ENCODE peak calls at places on chromosomes 13 and 19, in ten cellular contexts. W is naive thymus-derived CD4-positive, alpha-beta T cell; Z is breast epithelium; C is esophagus squamous epithelium; M is right cardiac atrium; S is right lobe of liver; I is left lung; V is IMR-90; X is adrenal gland; A is aorta. J is an unnamed sample.

GRCh38 chr13:91167706-91168459 is 179.6 kb upstream of the MIR17HG start:
- DNase-seq in W (no peak), Z (no peak), C (no peak), M (no peak), S (no peak), I (no peak), V (no peak), X (no peak), A (no peak), J (no peak)

GRCh38 chr13:38733146-38733545 is 46.3 kb downstream of the FREM2 start:
- DNase-seq in W (no peak), Z (no peak), C (no peak), M (no peak), S (no peak), I (no peak), V (no peak), X (no peak), A (no peak), J (no peak)

GRCh38 chr13:99307247-99307646 is at the start of gene GPR183:
- DNase-seq in W (peak; percentile 73), Z (no peak), C (no peak), M (no peak), S (no peak), I (no peak), V (peak; percentile 43), X (no peak), A (no peak), J (no peak)

GRCh38 chr19:41323023-41323422 is 13.1 kb downstream of the CCDC97 start:
- DNase-seq in W (no peak), Z (no peak), C (no peak), M (peak; percentile 87), S (peak; percentile 53), I (peak; percentile 65), V (peak; percentile 92), X (peak; percentile 57), A (no peak), J (no peak)

GRCh38 chr13:80342541-80343371 is 1.8 kb upstream of the SPRY2 start:
- DNase-seq in W (peak; percentile 33), Z (peak; percentile 69), C (no peak), M (peak; percentile 94), S (peak; percentile 91), I (peak; percentile 99), V (peak; percentile 66), X (peak; percentile 86), A (peak; percentile 87), J (peak; percentile 91)

GRCh38 chr13:95447766-95448165 is 104.8 kb upstream of the CLDN10 start:
- DNase-seq in W (no peak), Z (no peak), C (no peak), M (no peak), S (no peak), I (peak; percentile 49), V (no peak), X (no peak), A (no peak), J (no peak)

GRCh38 chr13:102700088-102701031 is 5.5 kb upstream of the METTL21C start:
- DNase-seq in W (no peak), Z (no peak), C (no peak), M (no peak), S (no peak), I (no peak), V (no peak), X (no peak), A (no peak), J (no peak)

GRCh38 chr19:43651758-43652545 is 12.3 kb upstream of the CADM4 start:
- DNase-seq in W (no peak), Z (peak; percentile 60), C (no peak), M (peak; percentile 67), S (peak; percentile 59), I (peak; percentile 9), V (peak; percentile 65), X (peak; percentile 79), A (no peak), J (no peak)

GRCh38 chr13:46687810-46688209 is 109.2 kb downstream of the ESD start:
- DNase-seq in W (no peak), Z (no peak), C (no peak), M (no peak), S (no peak), I (no peak), V (peak; percentile 46), X (no peak), A (no peak), J (no peak)

GRCh38 chr19:17296278-17296677 is 6.9 kb downstream of the ABHD8 start:
- DNase-seq in W (no peak), Z (no peak), C (no peak), M (no peak), S (no peak), I (no peak), V (peak; percentile 36), X (no peak), A (no peak), J (no peak)

GRCh38 chr19:17293605-17294004 is 9.6 kb downstream of the ABHD8 start:
- DNase-seq in W (no peak), Z (no peak), C (no peak), M (no peak), S (no peak), I (no peak), V (no peak), X (no peak), A (no peak), J (no peak)

GRCh38 chr19:17289489-17289888 is 7.8 kb downstream of the ANKLE1 start:
- DNase-seq in W (no peak), Z (no peak), C (no peak), M (peak; percentile 92), S (peak; percentile 65), I (peak; percentile 85), V (peak; percentile 90), X (peak; percentile 88), A (peak; percentile 84), J (no peak)

GRCh38 chr19:17294051-17294891 is 9.0 kb downstream of the ABHD8 start:
- DNase-seq in W (peak; percentile 27), Z (no peak), C (no peak), M (peak; percentile 77), S (peak; percentile 57), I (peak; percentile 83), V (no peak), X (peak; percentile 75), A (no peak), J (no peak)

DNA sequence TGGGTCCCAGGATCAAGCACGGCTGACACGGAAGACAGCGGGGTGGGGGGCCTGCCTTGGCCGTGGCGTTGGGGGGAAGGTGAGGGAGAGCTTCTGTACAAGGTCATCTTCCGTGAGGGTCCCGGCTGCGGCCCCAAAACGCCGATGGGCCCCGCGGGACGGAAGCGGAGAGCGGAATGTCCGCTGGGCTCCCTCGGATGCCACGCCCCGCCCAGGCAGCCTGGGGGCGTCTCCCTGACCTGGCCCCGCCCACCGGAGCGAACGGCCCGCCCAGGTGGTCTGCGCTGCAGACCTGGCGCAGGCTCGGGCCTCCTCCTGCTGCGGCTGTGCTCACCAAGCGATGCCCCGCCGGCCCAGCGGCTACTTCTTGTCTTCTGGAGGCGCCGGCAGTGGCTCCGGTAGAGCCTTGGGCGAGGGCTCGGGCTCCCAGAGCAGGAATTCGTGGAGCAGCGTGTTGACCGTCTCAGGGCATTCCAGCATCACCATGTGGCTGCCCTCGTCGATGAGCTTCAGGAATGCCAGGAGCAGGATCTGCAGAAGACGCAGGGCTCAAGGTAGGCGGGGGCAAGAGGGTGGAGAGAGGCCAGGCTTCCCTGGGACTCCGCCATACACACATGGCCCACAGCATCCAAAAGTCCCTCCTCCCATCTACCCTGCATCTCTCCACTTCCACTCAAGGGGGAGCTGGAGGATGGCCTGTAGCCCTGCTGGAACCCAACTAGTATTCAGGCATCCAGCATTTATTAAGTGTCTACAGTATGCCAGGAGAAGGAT is 10.7 kb downstream of the ABHD8 start:
- DNase-seq in W (peak; percentile 71), Z (peak; percentile 79), C (no peak), M (peak; percentile 92), S (peak; percentile 61), I (peak; percentile 94), V (peak; percentile 82), X (peak; percentile 78), A (peak; percentile 85), J (peak; percentile 78)
- H3K27ac ChIP-seq in W (peak overlapping the region; percentile 55), Z (peak overlapping the region; percentile 79), C (peak overlapping the region; percentile 68), M (peak overlapping the region; percentile 11), S (no peak overlapping the region), I (no peak overlapping the region), V (peak overlapping the region; percentile 93), X (peak overlapping the region; percentile 33), A (peak overlapping the region; percentile 18), J (peak overlapping the region; percentile 78)

GRCh38 chr13:114313061-114313860 is 1.0 kb upstream of the CHAMP1 start:
- DNase-seq in W (no peak), Z (no peak), C (no peak), M (peak; percentile 64), S (no peak), I (no peak), V (peak; percentile 51), X (peak; percentile 33), A (no peak), J (no peak)
- H3K4me1 ChIP-seq in W (peaks cover 16% of the 10 kb centered on the region), Z (no peaks in the 10 kb centered on the region), C (peaks cover 32% of the 10 kb centered on the region), M (peaks cover under 1% of the 10 kb centered on the region), S (no peaks in the 10 kb centered on the region), I (peaks cover 9% of the 10 kb centered on the region), V (peaks cover 13% of the 10 kb centered on the region), X (peaks cover 15% of the 10 kb centered on the region), A (no peaks in the 10 kb centered on the region), J (peaks cover 31% of the 10 kb centered on the region)

GRCh38 chr19:57800696-57801095 is 14.0 kb downstream of the ZNF552 start:
- DNase-seq in W (no peak), Z (no peak), C (no peak), M (no peak), S (no peak), I (no peak), V (no peak), X (no peak), A (no peak), J (no peak)

GRCh38 chr19:57803594-57804325 is 11.0 kb downstream of the ZNF552 start:
- DNase-seq in W (no peak), Z (no peak), C (no peak), M (peak; percentile 65), S (peak; percentile 65), I (no peak), V (peak; percentile 79), X (peak; percentile 44), A (peak; percentile 64), J (no peak)

GRCh38 chr19:57807541-57807940 is 7.2 kb downstream of the ZNF552 start:
- DNase-seq in W (no peak), Z (no peak), C (no peak), M (no peak), S (peak; percentile 52), I (no peak), V (no peak), X (no peak), A (no peak), J (no peak)

GRCh38 chr19:57802269-57802668 is 12.4 kb downstream of the ZNF552 start:
- DNase-seq in W (no peak), Z (no peak), C (no peak), M (no peak), S (no peak), I (no peak), V (no peak), X (no peak), A (no peak), J (no peak)

DNA sequence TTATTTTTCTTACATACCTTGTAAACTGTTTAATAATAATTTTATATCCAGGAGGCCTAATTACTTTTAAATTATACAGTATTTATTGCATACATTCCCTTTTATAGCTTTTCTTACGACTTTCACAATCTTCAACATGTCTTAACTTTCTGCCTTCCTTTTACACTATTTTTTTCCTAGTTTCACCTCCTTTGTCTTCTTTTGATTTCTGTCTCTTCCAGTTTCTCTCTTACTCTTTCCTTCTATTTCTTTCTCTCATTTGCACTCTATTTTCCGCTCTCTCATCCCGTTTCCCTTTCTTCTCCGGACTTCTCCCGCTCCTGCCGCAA is 11.5 kb downstream of the ZNF552 start:
- DNase-seq in W (no peak), Z (no peak), C (no peak), M (no peak), S (no peak), I (no peak), V (no peak), X (no peak), A (no peak), J (no peak)
- H3K27ac ChIP-seq in W (peak overlapping the region; percentile 57), Z (peak overlapping the region; percentile 96), C (peak overlapping the region; percentile 87), M (peak overlapping the region; percentile 96), S (peak overlapping the region; percentile 60), I (peak overlapping the region; percentile 87), V (peak overlapping the region; percentile 88), X (peak overlapping the region; percentile 51), A (peak overlapping the region; percentile 94), J (peak overlapping the region; percentile 78)

GRCh38 chr13:110423689-110424302 is 116.7 kb downstream of the COL4A2 start:
- DNase-seq in W (no peak), Z (no peak), C (no peak), M (no peak), S (no peak), I (no peak), V (no peak), X (no peak), A (no peak), J (no peak)
- H3K4me1 ChIP-seq in W (no peaks in the 10 kb centered on the region), Z (no peaks in the 10 kb centered on the region), C (no peaks in the 10 kb centered on the region), M (peaks cover 9% of the 10 kb centered on the region), S (no peaks in the 10 kb centered on the region), I (peaks cover 11% of the 10 kb centered on the region), V (peaks cover 22% of the 10 kb centered on the region), X (no peaks in the 10 kb centered on the region), A (peaks cover 2% of the 10 kb centered on the region), J (no peaks in the 10 kb centered on the region)